ENCODE peak calls at places on chromosomes 3 and 15, in eight cellular contexts. One of them, this sample, is unnamed.

GRCh38 chr3:170426240-170426797 is 7.7 kb downstream of the CLDN11 start:
- DNase-seq in suprapubic skin: no peak
- DNase-seq in breast epithelium: no peak
- DNase-seq in uterus: no peak
- DNase-seq in IMR-90: no peak
- DNase-seq in tibial nerve: no peak
- DNase-seq in H1: no peak
- DNase-seq in prostate gland: no peak
- DNase-seq in this sample: no peak

GRCh38 chr3:98893740-98894139 is 7.8 kb downstream of the DCBLD2 start:
- DNase-seq in tibial nerve: no peak
- DNase-seq in H1: no peak
- DNase-seq in suprapubic skin: no peak
- DNase-seq in prostate gland: no peak
- DNase-seq in breast epithelium: no peak
- DNase-seq in uterus: no peak
- DNase-seq in IMR-90: peak; percentile 28
- DNase-seq in this sample: no peak

GRCh38 chr3:101240719-101241118 is 79.7 kb downstream of the IMPG2 start:
- DNase-seq in H1: no peak
- DNase-seq in IMR-90: no peak
- DNase-seq in prostate gland: no peak
- DNase-seq in uterus: no peak
- DNase-seq in suprapubic skin: no peak
- DNase-seq in tibial nerve: no peak
- DNase-seq in breast epithelium: no peak
- DNase-seq in this sample: no peak

GRCh38 chr3:146161725-146162047 is 702 bp upstream of the PLOD2 start:
- DNase-seq in suprapubic skin: no peak
- DNase-seq in H1: no peak
- DNase-seq in uterus: peak; percentile 65
- DNase-seq in breast epithelium: peak; percentile 23
- DNase-seq in tibial nerve: no peak
- DNase-seq in prostate gland: peak; percentile 60
- DNase-seq in IMR-90: peak; percentile 63
- DNase-seq in this sample: peak; percentile 50

GRCh38 chr3:58272891-58273290 is 33.2 kb upstream of the RPP14 start:
- DNase-seq in IMR-90: peak; percentile 42
- DNase-seq in prostate gland: no peak
- DNase-seq in suprapubic skin: no peak
- DNase-seq in tibial nerve: no peak
- DNase-seq in H1: no peak
- DNase-seq in uterus: no peak
- DNase-seq in breast epithelium: no peak
- DNase-seq in this sample: no peak

GRCh38 chr15:38961886-38962285 is 397.3 kb upstream of the RASGRP1 start:
- DNase-seq in tibial nerve: no peak
- DNase-seq in breast epithelium: no peak
- DNase-seq in prostate gland: no peak
- DNase-seq in uterus: no peak
- DNase-seq in IMR-90: peak; percentile 3
- DNase-seq in suprapubic skin: no peak
- DNase-seq in H1: no peak
- DNase-seq in this sample: no peak

GRCh38 chr15:72784233-72784876 is 797 bp upstream of the ADPGK start:
- DNase-seq in uterus: no peak
- DNase-seq in H1: no peak
- DNase-seq in breast epithelium: no peak
- DNase-seq in suprapubic skin: no peak
- DNase-seq in IMR-90: peak; percentile 89
- DNase-seq in tibial nerve: no peak
- DNase-seq in prostate gland: peak; percentile 66
- DNase-seq in this sample: no peak

GRCh38 chr15:78390823-78391222 is 47.2 kb upstream of the IREB2 start:
- DNase-seq in prostate gland: no peak
- DNase-seq in suprapubic skin: no peak
- DNase-seq in tibial nerve: no peak
- DNase-seq in IMR-90: no peak
- DNase-seq in H1: no peak
- DNase-seq in breast epithelium: no peak
- DNase-seq in uterus: no peak
- DNase-seq in this sample: no peak

GRCh38 chr3:168608926-168609325 is 513.2 kb upstream of the GOLIM4 start:
- DNase-seq in uterus: no peak
- DNase-seq in prostate gland: no peak
- DNase-seq in suprapubic skin: no peak
- DNase-seq in breast epithelium: no peak
- DNase-seq in H1: no peak
- DNase-seq in IMR-90: no peak
- DNase-seq in tibial nerve: no peak
- DNase-seq in this sample: no peak

GRCh38 chr3:126118591-126118990 is 34.7 kb upstream of the SLC41A3 start:
- DNase-seq in IMR-90: no peak
- DNase-seq in tibial nerve: no peak
- DNase-seq in suprapubic skin: peak; percentile 53
- DNase-seq in H1: no peak
- DNase-seq in prostate gland: no peak
- DNase-seq in uterus: peak; percentile 9
- DNase-seq in breast epithelium: no peak
- DNase-seq in this sample: no peak

GRCh38 chr3:42749753-42750231 is 23.3 kb downstream of the CCDC13 start:
- DNase-seq in IMR-90: no peak
- DNase-seq in H1: no peak
- DNase-seq in tibial nerve: no peak
- DNase-seq in suprapubic skin: peak; percentile 68
- DNase-seq in prostate gland: no peak
- DNase-seq in uterus: no peak
- DNase-seq in breast epithelium: no peak
- DNase-seq in this sample: peak; percentile 89

GRCh38 chr3:186307594-186307993 is 54.4 kb downstream of the DGKG start:
- DNase-seq in suprapubic skin: no peak
- DNase-seq in uterus: no peak
- DNase-seq in tibial nerve: no peak
- DNase-seq in prostate gland: no peak
- DNase-seq in H1: no peak
- DNase-seq in breast epithelium: no peak
- DNase-seq in IMR-90: peak; percentile 52
- DNase-seq in this sample: no peak

GRCh38 chr3:51955175-51955892 is at the start of gene GPR62:
- DNase-seq in breast epithelium: no peak
- DNase-seq in H1: no peak
- DNase-seq in suprapubic skin: no peak
- DNase-seq in prostate gland: no peak
- DNase-seq in tibial nerve: no peak
- DNase-seq in IMR-90: no peak
- DNase-seq in uterus: no peak
- DNase-seq in this sample: no peak

GRCh38 chr3:45123030-45123429 is 23.1 kb downstream of the CDCP1 start:
- DNase-seq in tibial nerve: no peak
- DNase-seq in breast epithelium: no peak
- DNase-seq in prostate gland: no peak
- DNase-seq in H1: no peak
- DNase-seq in uterus: no peak
- DNase-seq in IMR-90: peak; percentile 98
- DNase-seq in suprapubic skin: no peak
- DNase-seq in this sample: no peak

GRCh38 chr3:143674100-143674968 is 173.9 kb downstream of the SLC9A9 start:
- DNase-seq in IMR-90: peak; percentile 57
- DNase-seq in uterus: peak; percentile 46
- DNase-seq in H1: peak; percentile 3
- DNase-seq in tibial nerve: peak; percentile 44
- DNase-seq in breast epithelium: peak; percentile 48
- DNase-seq in suprapubic skin: peak; percentile 79
- DNase-seq in prostate gland: peak; percentile 55
- DNase-seq in this sample: peak; percentile 75

GRCh38 chr3:110697961-110698360 is 373.7 kb upstream of the NECTIN3 start:
- DNase-seq in IMR-90: peak; percentile 53
- DNase-seq in H1: no peak
- DNase-seq in uterus: no peak
- DNase-seq in breast epithelium: no peak
- DNase-seq in prostate gland: no peak
- DNase-seq in suprapubic skin: no peak
- DNase-seq in tibial nerve: no peak
- DNase-seq in this sample: no peak

GRCh38 chr15:100107606-100108225 is 234.1 kb downstream of the ADAMTS17 start:
- DNase-seq in prostate gland: no peak
- DNase-seq in IMR-90: no peak
- DNase-seq in uterus: peak; percentile 5
- DNase-seq in tibial nerve: no peak
- DNase-seq in H1: no peak
- DNase-seq in suprapubic skin: peak; percentile 61
- DNase-seq in breast epithelium: no peak
- DNase-seq in this sample: no peak

GRCh38 chr3:49785565-49786356 is 581 bp downstream of the IP6K1 start:
- DNase-seq in tibial nerve: no peak
- DNase-seq in uterus: no peak
- DNase-seq in breast epithelium: peak; percentile 35
- DNase-seq in suprapubic skin: no peak
- DNase-seq in H1: no peak
- DNase-seq in IMR-90: peak; percentile 28
- DNase-seq in prostate gland: peak; percentile 15
- DNase-seq in this sample: peak; percentile 70

GRCh38 chr3:13768453-13768852 is 111.4 kb downstream of the WNT7A start:
- DNase-seq in tibial nerve: no peak
- DNase-seq in IMR-90: no peak
- DNase-seq in suprapubic skin: no peak
- DNase-seq in prostate gland: no peak
- DNase-seq in breast epithelium: no peak
- DNase-seq in uterus: no peak
- DNase-seq in H1: no peak
- DNase-seq in this sample: no peak

GRCh38 chr3:24614353-24614752 is 119.7 kb upstream of the THRB start:
- DNase-seq in breast epithelium: no peak
- DNase-seq in suprapubic skin: no peak
- DNase-seq in prostate gland: no peak
- DNase-seq in IMR-90: no peak
- DNase-seq in H1: no peak
- DNase-seq in uterus: no peak
- DNase-seq in tibial nerve: no peak
- DNase-seq in this sample: no peak

GRCh38 chr3:31249555-31249954 is 283.2 kb upstream of the STT3B start:
- DNase-seq in suprapubic skin: no peak
- DNase-seq in prostate gland: no peak
- DNase-seq in uterus: no peak
- DNase-seq in IMR-90: no peak
- DNase-seq in tibial nerve: no peak
- DNase-seq in H1: no peak
- DNase-seq in breast epithelium: no peak
- DNase-seq in this sample: no peak

GRCh38 chr3:44883999-44884431 is 9.6 kb downstream of the TGM4 start:
- DNase-seq in tibial nerve: no peak
- DNase-seq in H1: no peak
- DNase-seq in suprapubic skin: no peak
- DNase-seq in breast epithelium: no peak
- DNase-seq in uterus: no peak
- DNase-seq in IMR-90: peak; percentile 95
- DNase-seq in prostate gland: no peak
- DNase-seq in this sample: peak; percentile 51

GRCh38 chr15:51086409-51086808 is 8.3 kb downstream of the TNFAIP8L3 start:
- DNase-seq in uterus: no peak
- DNase-seq in breast epithelium: no peak
- DNase-seq in tibial nerve: no peak
- DNase-seq in H1: no peak
- DNase-seq in suprapubic skin: no peak
- DNase-seq in IMR-90: no peak
- DNase-seq in prostate gland: no peak
- DNase-seq in this sample: no peak
- H3K27ac ChIP-seq in uterus: peak overlapping the region; percentile 74
- H3K27ac ChIP-seq in breast epithelium: no peak overlapping the region
- H3K27ac ChIP-seq in tibial nerve: no peak overlapping the region
- H3K27ac ChIP-seq in H1: no peak overlapping the region
- H3K27ac ChIP-seq in suprapubic skin: no peak overlapping the region
- H3K27ac ChIP-seq in IMR-90: no peak overlapping the region
- H3K27ac ChIP-seq in prostate gland: no peak overlapping the region
- H3K27ac ChIP-seq in this sample: no peak overlapping the region

DNA sequence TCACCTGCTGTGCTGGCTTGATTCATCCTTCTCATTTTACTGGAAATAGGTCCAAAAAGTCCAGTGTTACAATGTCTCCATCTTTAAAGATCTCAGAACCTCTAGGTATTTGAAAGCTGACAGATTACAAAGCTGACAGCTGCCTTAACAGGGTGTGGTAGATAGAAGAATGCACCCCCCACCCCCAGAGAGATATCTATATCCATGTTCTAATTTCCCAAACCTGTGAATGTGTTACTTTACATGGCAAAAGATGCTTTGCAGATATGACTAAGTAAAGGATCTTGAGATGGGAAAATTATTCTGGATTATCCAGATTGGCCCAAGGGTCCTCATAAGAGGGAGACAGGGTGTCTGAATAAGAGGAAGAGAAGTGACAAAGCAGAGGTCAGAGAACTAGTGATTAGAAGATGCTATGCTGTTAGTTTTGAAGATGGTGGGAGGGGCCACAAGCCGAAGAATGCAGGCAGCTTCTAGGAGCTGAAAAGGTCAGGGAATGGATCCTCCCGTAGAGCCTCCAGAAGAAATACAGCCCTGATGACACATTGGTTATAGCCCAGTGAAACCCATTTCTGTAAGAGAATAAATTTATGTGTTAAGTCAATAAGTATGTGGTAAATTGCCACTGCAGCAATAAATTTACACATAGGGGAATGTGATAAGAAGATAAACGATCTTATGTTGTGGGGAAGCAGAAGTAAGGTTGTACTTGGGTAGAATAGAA is 21.5 kb upstream of the FSTL1 start:
- DNase-seq in H1: no peak
- DNase-seq in uterus: no peak
- DNase-seq in IMR-90: no peak
- DNase-seq in breast epithelium: no peak
- DNase-seq in tibial nerve: no peak
- DNase-seq in prostate gland: no peak
- DNase-seq in suprapubic skin: no peak
- DNase-seq in this sample: no peak
- TF ChIP-seq POLR2A in H1: no peak
- TF ChIP-seq POLR2A in uterus: no peak
- TF ChIP-seq POLR2A in IMR-90: no peak
- TF ChIP-seq POLR2A in breast epithelium: no peak
- TF ChIP-seq POLR2A in tibial nerve: no peak
- TF ChIP-seq POLR2A in prostate gland: no peak
- TF ChIP-seq POLR2A in suprapubic skin: no peak
- TF ChIP-seq POLR2A in this sample: no peak

DNA sequence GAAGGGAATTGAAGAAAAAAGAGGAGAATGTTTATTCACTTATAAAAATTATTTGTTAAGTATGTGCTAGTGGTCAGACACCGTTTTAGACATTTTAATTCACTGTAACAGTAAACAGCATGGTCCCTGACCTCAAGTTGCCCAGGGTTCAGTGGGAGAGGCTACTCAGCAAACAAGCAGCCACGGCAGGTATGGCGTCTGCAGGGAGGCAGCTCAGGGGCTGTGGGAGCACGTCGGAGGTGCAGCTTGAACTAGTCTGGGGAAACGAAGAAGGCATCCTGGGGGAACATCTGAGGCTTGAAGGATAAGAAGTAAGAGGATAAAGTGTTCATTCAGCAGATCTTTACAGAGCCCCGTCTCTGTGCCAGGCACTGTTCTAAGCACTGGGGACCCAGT is 66.0 kb downstream of the CRTC3 start:
- DNase-seq in breast epithelium: no peak
- DNase-seq in tibial nerve: no peak
- DNase-seq in uterus: no peak
- DNase-seq in H1: no peak
- DNase-seq in suprapubic skin: no peak
- DNase-seq in prostate gland: no peak
- DNase-seq in IMR-90: no peak
- DNase-seq in this sample: no peak
- H3K27ac ChIP-seq in breast epithelium: peak overlapping the region; percentile 15
- H3K27ac ChIP-seq in tibial nerve: no peak overlapping the region
- H3K27ac ChIP-seq in uterus: peak overlapping the region; percentile 40
- H3K27ac ChIP-seq in H1: no peak overlapping the region
- H3K27ac ChIP-seq in suprapubic skin: no peak overlapping the region
- H3K27ac ChIP-seq in prostate gland: no peak overlapping the region
- H3K27ac ChIP-seq in IMR-90: no peak overlapping the region
- H3K27ac ChIP-seq in this sample: peak overlapping the region; percentile 73

GRCh38 chr3:71858493-71859127 is 73.7 kb upstream of the PROK2 start:
- DNase-seq in tibial nerve: no peak
- DNase-seq in prostate gland: no peak
- DNase-seq in uterus: no peak
- DNase-seq in H1: no peak
- DNase-seq in breast epithelium: no peak
- DNase-seq in suprapubic skin: no peak
- DNase-seq in IMR-90: no peak
- DNase-seq in this sample: no peak
- TF ChIP-seq POLR2A in tibial nerve: no peak
- TF ChIP-seq POLR2A in prostate gland: no peak
- TF ChIP-seq POLR2A in uterus: no peak
- TF ChIP-seq POLR2A in H1: no peak
- TF ChIP-seq POLR2A in breast epithelium: no peak
- TF ChIP-seq POLR2A in suprapubic skin: no peak
- TF ChIP-seq POLR2A in IMR-90: no peak
- TF ChIP-seq POLR2A in this sample: no peak